ENCODE peak calls at places on chromosomes 2 and 18, in six cellular contexts. X is neuronal stem cell, L is neural progenitor cell, M is OCI-LY7, O is IMR-90, V is A549. Y is an unnamed sample.

GRCh38 chr2:180240774-180241173 is 233.7 kb upstream of the CWC22 start:
- DNase-seq in X (no peak), L (no peak), M (peak; percentile 5), O (peak; percentile 22), V (no peak), Y (peak; percentile 50)

GRCh38 chr2:109372614-109373013 is 241.2 kb downstream of the SEPTIN10 start:
- DNase-seq in X (no peak), L (no peak), M (no peak), O (no peak), V (no peak), Y (no peak)

GRCh38 chr2:19802088-19802806 is 99.5 kb downstream of the TTC32 start:
- DNase-seq in X (no peak), L (no peak), M (no peak), O (peak; percentile 50), V (no peak), Y (no peak)

GRCh38 chr2:231928901-231929725 is 2.9 kb upstream of the NPPC start:
- DNase-seq in X (no peak), L (no peak), M (no peak), O (no peak), V (no peak), Y (no peak)

GRCh38 chr2:109128466-109129355 is at the start of gene SH3RF3:
- DNase-seq in X (peak; percentile 32), L (peak; percentile 68), M (no peak), O (peak; percentile 53), V (peak; percentile 24), Y (no peak)

GRCh38 chr2:141062443-141062842 is 1068.4 kb downstream of the LRP1B start:
- DNase-seq in X (no peak), L (no peak), M (no peak), O (no peak), V (no peak), Y (no peak)

GRCh38 chr2:237483018-237483731 is 3.9 kb upstream of the MLPH start:
- DNase-seq in X (no peak), L (peak; percentile 45), M (no peak), O (peak; percentile 77), V (peak; percentile 58), Y (no peak)

GRCh38 chr2:174614261-174614660 is 16.7 kb upstream of the WIPF1 start:
- DNase-seq in X (no peak), L (no peak), M (no peak), O (peak; percentile 81), V (peak; percentile 69), Y (no peak)

GRCh38 chr2:183037281-183037659 is 987 bp downstream of the NCKAP1 start:
- DNase-seq in X (no peak), L (no peak), M (no peak), O (peak; percentile 47), V (no peak), Y (no peak)

GRCh38 chr2:11550901-11551568 is 17.2 kb downstream of the GREB1 start:
- DNase-seq in X (no peak), L (no peak), M (no peak), O (no peak), V (no peak), Y (no peak)

GRCh38 chr2:43157506-43158232 is 68.7 kb downstream of the ZFP36L2 start:
- DNase-seq in X (no peak), L (no peak), M (no peak), O (no peak), V (no peak), Y (no peak)

GRCh38 chr18:55038162-55038561 is 78.9 kb upstream of the CCDC68 start:
- DNase-seq in X (no peak), L (no peak), M (no peak), O (peak; percentile 19), V (no peak), Y (no peak)

GRCh38 chr18:9839211-9839610 is 46.6 kb upstream of the TXNDC2 start:
- DNase-seq in X (no peak), L (no peak), M (no peak), O (no peak), V (no peak), Y (no peak)

GRCh38 chr2:46297546-46298271 is 502 bp downstream of the EPAS1 start:
- DNase-seq in X (peak; percentile 44), L (peak; percentile 57), M (no peak), O (no peak), V (peak; percentile 78), Y (no peak)

GRCh38 chr2:43616967-43617366 is 20.1 kb upstream of the PLEKHH2 start:
- DNase-seq in X (no peak), L (no peak), M (no peak), O (no peak), V (no peak), Y (no peak)

GRCh38 chr2:196066794-196067382 is 1.7 kb downstream of the DNAH7 start:
- DNase-seq in X (peak; percentile 20), L (peak; percentile 32), M (peak; percentile 40), O (peak; percentile 35), V (peak; percentile 40), Y (peak; percentile 76)

GRCh38 chr2:86069783-86070339 is 35.8 kb downstream of the POLR1A start:
- DNase-seq in X (no peak), L (no peak), M (no peak), O (no peak), V (no peak), Y (no peak)

GRCh38 chr18:45793295-45793965 is 32.0 kb upstream of the SIGLEC15 start:
- DNase-seq in X (no peak), L (no peak), M (no peak), O (peak; percentile 93), V (peak; percentile 66), Y (peak; percentile 40)

GRCh38 chr2:102337012-102337411 is 18.6 kb upstream of the IL18R1 start:
- DNase-seq in X (no peak), L (no peak), M (no peak), O (no peak), V (no peak), Y (no peak)

GRCh38 chr18:75127143-75128021 is 81.6 kb downstream of the PTGR3 start:
- DNase-seq in X (no peak), L (no peak), M (no peak), O (no peak), V (no peak), Y (no peak)

GRCh38 chr18:25351773-25352628 is at the start of gene ZNF521:
- DNase-seq in X (peak; percentile 95), L (peak; percentile 96), M (peak; percentile 80), O (peak; percentile 92), V (no peak), Y (peak; percentile 71)

DNA sequence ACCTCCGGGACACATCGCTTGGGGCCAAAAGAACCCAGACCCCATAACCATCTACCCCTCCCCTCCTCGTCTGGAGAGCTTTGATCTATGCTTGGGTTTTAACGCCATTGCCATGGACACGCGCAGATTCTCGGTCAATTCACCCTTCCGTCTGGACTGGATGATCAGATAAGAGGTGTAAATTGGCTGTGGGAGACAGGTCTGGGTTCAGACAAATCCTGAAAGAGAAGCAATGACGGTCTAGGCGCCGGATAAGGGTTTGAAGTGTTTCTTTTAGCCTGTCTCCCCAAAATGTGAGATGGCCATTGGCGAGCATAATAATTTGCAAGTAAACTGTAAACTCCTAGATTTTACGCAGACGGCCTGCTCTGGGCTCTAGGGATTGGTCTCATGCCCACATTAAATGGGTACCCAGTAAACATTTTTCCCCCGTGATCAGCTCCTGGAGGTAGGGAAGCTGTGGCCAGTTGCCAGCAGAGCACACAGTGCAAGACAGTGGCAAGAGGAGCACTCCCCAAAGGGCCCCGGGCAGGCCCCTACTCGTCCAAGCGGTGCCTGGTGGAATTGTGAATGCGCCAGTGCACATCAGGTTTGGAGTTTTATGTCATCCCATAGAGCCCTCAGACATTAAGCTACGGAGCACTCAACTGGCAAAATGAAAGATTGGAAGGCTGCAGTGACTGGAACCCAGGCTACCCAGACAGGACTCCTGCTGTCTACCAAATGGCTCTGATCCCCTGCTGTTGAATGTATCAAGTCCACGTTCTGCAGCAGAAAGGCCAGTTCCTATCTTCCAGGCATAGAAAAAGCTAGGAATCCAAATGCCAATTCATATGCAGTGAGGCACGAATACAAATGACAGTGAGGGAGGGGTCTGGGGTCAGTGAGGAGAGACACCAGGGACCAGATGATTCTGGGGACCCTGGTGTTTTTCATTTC is 5.0 kb downstream of the NRP2 start:
- DNase-seq in X (no peak), L (no peak), M (no peak), O (no peak), V (no peak), Y (no peak)
- H3K4me1 ChIP-seq in X (peaks cover 13% of the 10 kb centered on the region), L (peaks cover 40% of the 10 kb centered on the region), M (peaks cover 9% of the 10 kb centered on the region), O (peaks cover 16% of the 10 kb centered on the region), V (peaks cover 70% of the 10 kb centered on the region), Y (peaks cover 15% of the 10 kb centered on the region)

DNA sequence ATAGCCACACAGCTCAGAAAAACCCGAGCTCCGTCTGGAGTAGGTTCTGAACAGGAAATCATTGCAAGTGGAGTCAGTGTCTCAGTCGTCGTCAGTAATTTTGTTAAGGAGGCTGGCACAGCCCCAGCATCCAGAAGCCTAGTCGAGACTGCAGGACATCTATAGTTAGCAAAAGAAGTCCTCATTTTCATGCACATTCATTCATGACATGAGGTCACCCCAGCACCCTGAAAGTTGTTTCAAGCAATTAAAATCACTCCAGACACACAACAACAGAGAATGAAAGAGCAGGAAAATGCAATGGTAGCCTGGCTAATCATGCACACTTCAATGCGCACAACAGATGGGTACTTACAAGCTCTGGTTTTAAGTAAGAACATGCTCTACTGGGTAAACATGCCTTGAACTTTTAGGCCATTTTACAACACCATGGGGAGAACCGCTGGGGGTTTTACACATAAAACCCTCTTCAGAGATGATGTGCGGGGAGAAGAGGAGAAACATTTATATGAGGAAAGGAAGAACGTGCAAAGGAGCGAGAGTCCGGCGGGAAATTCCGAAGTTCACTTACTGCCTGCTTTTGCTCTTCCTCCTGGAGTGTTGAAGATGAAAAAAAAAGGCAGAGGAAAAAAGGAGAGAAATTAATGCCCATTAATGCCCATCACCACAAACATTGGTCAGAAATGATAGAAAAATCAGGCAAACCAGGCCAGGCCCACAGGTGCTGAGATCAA is 77.4 kb upstream of the DNMT3A start:
- DNase-seq in X (no peak), L (no peak), M (peak; percentile 73), O (no peak), V (no peak), Y (peak; percentile 58)
- H3K4me3 ChIP-seq in X (no peak overlapping the region), L (no peak overlapping the region), M (peak overlapping the region; percentile 65), O (no peak overlapping the region), V (no peak overlapping the region), Y (peak overlapping the region; percentile 56)

DNA sequence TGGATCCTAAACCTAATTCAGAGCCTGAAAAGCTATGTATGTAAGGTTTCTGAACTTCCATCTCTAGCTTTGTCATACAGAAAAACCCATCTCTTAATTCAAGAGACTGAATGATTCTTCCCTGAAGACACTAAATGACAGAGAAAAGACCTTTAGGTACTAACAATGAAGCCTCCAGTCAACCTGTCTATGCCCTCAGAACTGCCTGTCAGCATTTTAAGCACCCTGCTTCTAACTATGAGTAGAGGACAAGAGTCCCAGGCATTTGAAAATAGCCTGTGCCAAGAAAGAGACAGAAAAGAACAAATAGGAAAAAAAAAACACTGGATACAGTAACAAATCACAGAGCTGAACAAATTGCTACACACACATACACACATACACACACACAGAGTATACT is 48.6 kb downstream of the AP1S3 start:
- DNase-seq in X (no peak), L (no peak), M (no peak), O (no peak), V (no peak), Y (no peak)
- H3K4me2 ChIP-seq in X (no peak overlapping the region), L (no peak overlapping the region), M (no peak overlapping the region), O (no peak overlapping the region), V (peak overlapping the region; percentile 1), Y (no peak overlapping the region)

DNA sequence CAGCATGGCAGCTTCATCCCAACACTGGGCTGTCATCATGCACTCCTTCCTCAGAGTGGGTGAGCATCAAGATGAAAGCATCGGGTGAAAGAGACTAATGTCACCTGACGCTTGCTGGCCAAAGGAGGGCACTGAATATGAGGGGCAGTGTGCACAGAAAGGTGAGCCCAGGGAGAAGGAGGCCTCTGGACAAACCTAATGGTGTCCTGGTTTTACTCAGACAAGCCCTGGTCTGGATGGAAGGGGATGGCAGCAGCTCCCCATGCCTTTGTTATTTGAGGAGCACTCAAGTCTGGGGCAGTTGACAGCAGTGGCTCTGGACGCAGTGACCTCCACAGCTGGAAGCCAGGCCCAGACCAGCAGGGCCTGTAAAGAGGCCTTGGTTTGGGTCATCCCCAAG is 209.7 kb downstream of the SMAD2 start:
- DNase-seq in X (no peak), L (no peak), M (no peak), O (no peak), V (no peak), Y (no peak)
- H3K4me1 ChIP-seq in X (no peaks in the 10 kb centered on the region), L (no peaks in the 10 kb centered on the region), M (no peaks in the 10 kb centered on the region), O (no peaks in the 10 kb centered on the region), V (no peaks in the 10 kb centered on the region), Y (no peaks in the 10 kb centered on the region)

Y was measured in Karpas-422.